ENCODE peak calls at places on chromosomes 7 and 10, in ten cellular contexts. One of them, this sample, is unnamed.

GRCh38 chr7:121024568-121025055 is 36.1 kb downstream of the CPED1 start:
- DNase-seq in prostate gland: no peak
- DNase-seq in stomach: no peak
- DNase-seq in testis: no peak
- DNase-seq in HCT116: no peak
- DNase-seq in body of pancreas: no peak
- DNase-seq in A549: no peak
- DNase-seq in suprapubic skin: no peak
- DNase-seq in ovary: no peak
- DNase-seq in tibial nerve: no peak
- DNase-seq in this sample: no peak

GRCh38 chr7:41705109-41705871 is 2.4 kb upstream of the INHBA start:
- DNase-seq in body of pancreas: peak; percentile 92
- DNase-seq in ovary: peak; percentile 85
- DNase-seq in prostate gland: peak; percentile 77
- DNase-seq in A549: peak; percentile 87
- DNase-seq in tibial nerve: peak; percentile 64
- DNase-seq in suprapubic skin: peak; percentile 85
- DNase-seq in stomach: peak; percentile 90
- DNase-seq in HCT116: no peak
- DNase-seq in testis: peak; percentile 86
- DNase-seq in this sample: peak; percentile 90

GRCh38 chr10:96279219-96279641 is 7.9 kb upstream of the BLNK start:
- DNase-seq in tibial nerve: no peak
- DNase-seq in ovary: no peak
- DNase-seq in testis: no peak
- DNase-seq in stomach: no peak
- DNase-seq in body of pancreas: no peak
- DNase-seq in suprapubic skin: no peak
- DNase-seq in prostate gland: no peak
- DNase-seq in HCT116: no peak
- DNase-seq in A549: no peak
- DNase-seq in this sample: no peak

GRCh38 chr10:34959321-34959720 is 130.8 kb downstream of the CUL2 start:
- DNase-seq in A549: no peak
- DNase-seq in testis: no peak
- DNase-seq in prostate gland: no peak
- DNase-seq in HCT116: no peak
- DNase-seq in stomach: no peak
- DNase-seq in ovary: no peak
- DNase-seq in tibial nerve: no peak
- DNase-seq in body of pancreas: no peak
- DNase-seq in suprapubic skin: no peak
- DNase-seq in this sample: no peak

GRCh38 chr7:26326211-26326610 is 34.5 kb downstream of the SNX10 start:
- DNase-seq in body of pancreas: no peak
- DNase-seq in testis: no peak
- DNase-seq in HCT116: no peak
- DNase-seq in A549: no peak
- DNase-seq in stomach: no peak
- DNase-seq in prostate gland: no peak
- DNase-seq in tibial nerve: no peak
- DNase-seq in suprapubic skin: no peak
- DNase-seq in ovary: no peak
- DNase-seq in this sample: no peak

GRCh38 chr7:135353832-135354231 is 120.2 kb downstream of the STRA8 start:
- DNase-seq in testis: no peak
- DNase-seq in HCT116: no peak
- DNase-seq in prostate gland: no peak
- DNase-seq in ovary: no peak
- DNase-seq in body of pancreas: no peak
- DNase-seq in A549: no peak
- DNase-seq in suprapubic skin: no peak
- DNase-seq in tibial nerve: peak; percentile 37
- DNase-seq in stomach: no peak
- DNase-seq in this sample: no peak

GRCh38 chr10:5522913-5523560 is 1.7 kb upstream of the CALML3 start:
- DNase-seq in stomach: peak; percentile 7
- DNase-seq in prostate gland: no peak
- DNase-seq in suprapubic skin: peak; percentile 53
- DNase-seq in ovary: no peak
- DNase-seq in A549: no peak
- DNase-seq in tibial nerve: no peak
- DNase-seq in HCT116: no peak
- DNase-seq in body of pancreas: no peak
- DNase-seq in testis: no peak
- DNase-seq in this sample: peak; percentile 3

GRCh38 chr10:131906269-131906639 is 5.4 kb downstream of the PPP2R2D start:
- DNase-seq in tibial nerve: no peak
- DNase-seq in stomach: no peak
- DNase-seq in testis: no peak
- DNase-seq in body of pancreas: no peak
- DNase-seq in prostate gland: no peak
- DNase-seq in suprapubic skin: no peak
- DNase-seq in HCT116: no peak
- DNase-seq in ovary: no peak
- DNase-seq in A549: no peak
- DNase-seq in this sample: no peak

GRCh38 chr7:155292680-155293226 is 4.9 kb upstream of the INSIG1 start:
- DNase-seq in suprapubic skin: no peak
- DNase-seq in HCT116: no peak
- DNase-seq in stomach: no peak
- DNase-seq in prostate gland: no peak
- DNase-seq in body of pancreas: no peak
- DNase-seq in testis: no peak
- DNase-seq in tibial nerve: no peak
- DNase-seq in A549: no peak
- DNase-seq in ovary: no peak
- DNase-seq in this sample: no peak
- H3K4me1 ChIP-seq in suprapubic skin: peaks cover 10% of the 10 kb centered on the region
- H3K4me1 ChIP-seq in HCT116: peaks cover 44% of the 10 kb centered on the region
- H3K4me1 ChIP-seq in stomach: peaks cover 25% of the 10 kb centered on the region
- H3K4me1 ChIP-seq in prostate gland: no peaks in the 10 kb centered on the region
- H3K4me1 ChIP-seq in body of pancreas: peaks cover 15% of the 10 kb centered on the region
- H3K4me1 ChIP-seq in testis: no peaks in the 10 kb centered on the region
- H3K4me1 ChIP-seq in tibial nerve: peaks cover 4% of the 10 kb centered on the region
- H3K4me1 ChIP-seq in A549: peaks cover 17% of the 10 kb centered on the region
- H3K4me1 ChIP-seq in ovary: no peaks in the 10 kb centered on the region
- H3K4me1 ChIP-seq in this sample: no peaks in the 10 kb centered on the region

GRCh38 chr10:15168296-15168780 is at the start of gene NMT2:
- DNase-seq in tibial nerve: peak; percentile 43
- DNase-seq in testis: no peak
- DNase-seq in prostate gland: no peak
- DNase-seq in body of pancreas: peak; percentile 89
- DNase-seq in ovary: peak; percentile 91
- DNase-seq in A549: peak; percentile 81
- DNase-seq in HCT116: peak; percentile 68
- DNase-seq in stomach: no peak
- DNase-seq in suprapubic skin: peak; percentile 91
- DNase-seq in this sample: no peak
- TF ChIP-seq POLR2A in tibial nerve: peak; percentile 85
- TF ChIP-seq POLR2A in testis: peak; percentile 89
- TF ChIP-seq POLR2A in prostate gland: peak; percentile 99
- TF ChIP-seq POLR2A in body of pancreas: peak; percentile 87
- TF ChIP-seq POLR2A in ovary: peak; percentile 87
- TF ChIP-seq POLR2A in A549: peak; percentile 96
- TF ChIP-seq POLR2A in HCT116: peak; percentile 89
- TF ChIP-seq POLR2A in stomach: peak; percentile 46
- TF ChIP-seq POLR2A in suprapubic skin: peak; percentile 78
- TF ChIP-seq POLR2A in this sample: peak; percentile 88

GRCh38 chr7:130996205-130996840 is 262.3 kb upstream of the KLF14 start:
- DNase-seq in testis: no peak
- DNase-seq in ovary: no peak
- DNase-seq in stomach: peak; percentile 46
- DNase-seq in A549: no peak
- DNase-seq in body of pancreas: peak; percentile 42
- DNase-seq in tibial nerve: no peak
- DNase-seq in prostate gland: no peak
- DNase-seq in suprapubic skin: no peak
- DNase-seq in HCT116: no peak
- DNase-seq in this sample: no peak

GRCh38 chr7:130993671-130994365 is 259.8 kb upstream of the KLF14 start:
- DNase-seq in suprapubic skin: no peak
- DNase-seq in tibial nerve: no peak
- DNase-seq in body of pancreas: no peak
- DNase-seq in ovary: no peak
- DNase-seq in prostate gland: no peak
- DNase-seq in A549: no peak
- DNase-seq in stomach: no peak
- DNase-seq in HCT116: no peak
- DNase-seq in testis: no peak
- DNase-seq in this sample: no peak

GRCh38 chr7:130994378-130995115 is 260.5 kb upstream of the KLF14 start:
- DNase-seq in prostate gland: peak; percentile 61
- DNase-seq in stomach: peak; percentile 78
- DNase-seq in suprapubic skin: no peak
- DNase-seq in A549: no peak
- DNase-seq in tibial nerve: no peak
- DNase-seq in body of pancreas: peak; percentile 77
- DNase-seq in HCT116: no peak
- DNase-seq in testis: peak; percentile 81
- DNase-seq in ovary: peak; percentile 63
- DNase-seq in this sample: peak; percentile 58

GRCh38 chr7:130996841-130997231 is 262.8 kb upstream of the KLF14 start:
- DNase-seq in tibial nerve: no peak
- DNase-seq in body of pancreas: peak; percentile 85
- DNase-seq in prostate gland: peak; percentile 77
- DNase-seq in ovary: no peak
- DNase-seq in suprapubic skin: no peak
- DNase-seq in stomach: peak; percentile 86
- DNase-seq in HCT116: peak; percentile 80
- DNase-seq in testis: no peak
- DNase-seq in A549: no peak
- DNase-seq in this sample: peak; percentile 81

DNA sequence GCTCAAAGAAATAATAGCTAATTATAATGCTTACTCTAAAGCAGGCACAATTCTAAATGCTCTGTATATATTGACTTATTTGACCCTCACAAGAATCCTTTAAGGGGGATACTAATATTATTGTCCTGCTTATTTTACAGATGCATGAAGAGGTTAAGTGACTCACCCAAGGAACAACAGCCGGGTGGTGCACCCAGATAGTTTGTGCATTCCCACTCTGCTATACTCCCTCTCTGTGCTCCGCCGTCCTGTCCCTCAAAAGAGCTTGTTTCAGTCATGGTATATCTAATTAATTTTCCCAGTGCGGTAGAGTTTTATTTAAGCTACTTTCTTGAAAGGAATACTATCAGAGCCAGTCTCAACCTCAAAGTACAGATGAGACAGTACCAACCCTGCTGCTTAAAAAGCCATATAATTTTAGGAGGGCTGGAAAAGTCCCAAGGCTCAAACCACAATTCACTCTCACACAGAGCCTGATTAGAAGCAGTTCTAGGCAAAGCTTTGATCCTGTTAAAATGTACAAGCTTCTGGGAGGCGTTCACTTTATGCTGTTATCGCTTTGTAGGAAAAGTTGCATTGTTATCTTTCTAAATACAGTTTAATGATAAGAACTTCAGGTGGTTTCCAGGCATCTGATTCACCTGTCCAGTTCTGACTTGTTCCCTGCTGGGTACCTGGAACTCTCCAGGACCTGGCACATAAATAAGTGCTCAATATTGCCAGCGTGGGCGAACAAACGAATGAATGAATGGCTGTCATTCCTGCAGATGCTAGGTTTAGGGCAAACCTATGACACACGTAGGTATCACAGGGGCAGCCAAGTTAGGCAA is 261.5 kb upstream of the KLF14 start:
- DNase-seq in suprapubic skin: no peak
- DNase-seq in A549: no peak
- DNase-seq in tibial nerve: no peak
- DNase-seq in HCT116: peak; percentile 89
- DNase-seq in ovary: no peak
- DNase-seq in body of pancreas: peak; percentile 79
- DNase-seq in stomach: peak; percentile 65
- DNase-seq in prostate gland: peak; percentile 32
- DNase-seq in testis: no peak
- DNase-seq in this sample: no peak
- H3K4me1 ChIP-seq in suprapubic skin: peaks cover 94% of the 10 kb centered on the region
- H3K4me1 ChIP-seq in A549: peaks cover 67% of the 10 kb centered on the region
- H3K4me1 ChIP-seq in tibial nerve: peaks cover 87% of the 10 kb centered on the region
- H3K4me1 ChIP-seq in HCT116: peaks cover 98% of the 10 kb centered on the region
- H3K4me1 ChIP-seq in ovary: peaks cover 38% of the 10 kb centered on the region
- H3K4me1 ChIP-seq in body of pancreas: peaks cover 86% of the 10 kb centered on the region
- H3K4me1 ChIP-seq in stomach: peaks cover 100% of the 10 kb centered on the region
- H3K4me1 ChIP-seq in prostate gland: peaks cover 38% of the 10 kb centered on the region
- H3K4me1 ChIP-seq in testis: peaks cover 87% of the 10 kb centered on the region
- H3K4me1 ChIP-seq in this sample: peaks cover 31% of the 10 kb centered on the region

GRCh38 chr7:35285799-35286198 is 31.9 kb upstream of the TBX20 start:
- DNase-seq in body of pancreas: no peak
- DNase-seq in testis: no peak
- DNase-seq in ovary: no peak
- DNase-seq in tibial nerve: no peak
- DNase-seq in stomach: no peak
- DNase-seq in A549: no peak
- DNase-seq in HCT116: no peak
- DNase-seq in suprapubic skin: no peak
- DNase-seq in prostate gland: no peak
- DNase-seq in this sample: no peak
- TF ChIP-seq POLR2A in body of pancreas: no peak
- TF ChIP-seq POLR2A in testis: no peak
- TF ChIP-seq POLR2A in ovary: no peak
- TF ChIP-seq POLR2A in tibial nerve: no peak
- TF ChIP-seq POLR2A in stomach: no peak
- TF ChIP-seq POLR2A in A549: no peak
- TF ChIP-seq POLR2A in HCT116: no peak
- TF ChIP-seq POLR2A in suprapubic skin: no peak
- TF ChIP-seq POLR2A in prostate gland: no peak
- TF ChIP-seq POLR2A in this sample: no peak

DNA sequence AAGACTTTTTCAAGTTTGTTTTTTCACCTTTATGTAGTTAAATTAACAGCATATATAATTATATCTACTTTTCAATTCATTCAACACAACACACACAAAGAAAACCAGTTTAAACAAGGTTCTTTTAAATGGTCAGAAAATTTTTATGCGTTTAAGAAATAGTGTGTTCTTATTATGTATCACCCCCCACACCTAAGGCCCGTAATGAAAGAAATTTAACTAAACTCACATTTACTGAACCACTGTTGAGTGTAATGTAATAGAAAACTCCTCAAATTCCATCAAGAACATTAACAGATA is 19.0 kb upstream of the ITGB8 start:
- DNase-seq in prostate gland: no peak
- DNase-seq in body of pancreas: no peak
- DNase-seq in stomach: no peak
- DNase-seq in suprapubic skin: no peak
- DNase-seq in HCT116: no peak
- DNase-seq in testis: no peak
- DNase-seq in tibial nerve: no peak
- DNase-seq in ovary: no peak
- DNase-seq in A549: no peak
- DNase-seq in this sample: no peak
- H3K4me1 ChIP-seq in prostate gland: no peaks in the 10 kb centered on the region
- H3K4me1 ChIP-seq in body of pancreas: no peaks in the 10 kb centered on the region
- H3K4me1 ChIP-seq in stomach: no peaks in the 10 kb centered on the region
- H3K4me1 ChIP-seq in suprapubic skin: no peaks in the 10 kb centered on the region
- H3K4me1 ChIP-seq in HCT116: no peaks in the 10 kb centered on the region
- H3K4me1 ChIP-seq in testis: peaks cover 5% of the 10 kb centered on the region
- H3K4me1 ChIP-seq in tibial nerve: no peaks in the 10 kb centered on the region
- H3K4me1 ChIP-seq in ovary: no peaks in the 10 kb centered on the region
- H3K4me1 ChIP-seq in A549: peaks cover 3% of the 10 kb centered on the region
- H3K4me1 ChIP-seq in this sample: no peaks in the 10 kb centered on the region